ENCODE peak calls at places on chromosomes 3 and 15, in six cellular contexts. N is spleen; F is stimulated activated CD4-positive, alpha-beta T cell treated with anti-CD3 and anti-CD28 coated beads, Interleukin-1b, Interleukin-23, amount 100 ng/mL, for 4 hours; I is activated CD4-positive, CD25-positive, alpha-beta regulatory T cell treated with anti-CD3 and anti-CD28 coated beads, Interleukin-2, amount 50 U/mL, for 16 hours; C is aorta; R is dermis blood vessel endothelial cell. M is an unnamed sample.

GRCh38 chr3:44511238-44511567 is 33.7 kb upstream of the ZNF445 start:
- DNase-seq in N (no peak), F (no peak), I (no peak), C (no peak), R (peak), M (no peak)

GRCh38 chr3:87082806-87083440 is 92.0 kb upstream of the VGLL3 start:
- DNase-seq in N (no peak), F (no peak), I (no peak), C (no peak), R (peak), M (peak)

GRCh38 chr15:61318802-61319201 is 89.7 kb upstream of the RORA start:
- DNase-seq in N (no peak), F (no peak), I (no peak), C (no peak), R (no peak), M (no peak)

GRCh38 chr15:73851679-73852078 is 21.7 kb upstream of the TBC1D21 start:
- DNase-seq in N (no peak), F (peak), I (no peak), C (no peak), R (peak), M (peak)

GRCh38 chr3:194941956-194942483 is 256.3 kb downstream of the FAM43A start:
- DNase-seq in N (no peak), F (no peak), I (no peak), C (no peak), R (no peak), M (no peak)

GRCh38 chr3:99084156-99084555 is 182.7 kb upstream of the DCBLD2 start:
- DNase-seq in N (no peak), F (no peak), I (no peak), C (no peak), R (no peak), M (no peak)

GRCh38 chr3:56086355-56086754 is 381.9 kb downstream of the ERC2 start:
- DNase-seq in N (no peak), F (no peak), I (no peak), C (no peak), R (no peak), M (peak)

GRCh38 chr3:51982352-51982837 is 940 bp upstream of the ACY1 start:
- DNase-seq in N (no peak), F (no peak), I (no peak), C (no peak), R (peak), M (no peak)

GRCh38 chr3:138461246-138461645 is 26.8 kb downstream of the ESYT3 start:
- DNase-seq in N (no peak), F (no peak), I (no peak), C (peak), R (no peak), M (peak)

GRCh38 chr3:54374214-54374855 is 252.0 kb downstream of the CACNA2D3 start:
- DNase-seq in N (no peak), F (no peak), I (no peak), C (no peak), R (no peak), M (no peak)

GRCh38 chr15:90459368-90459767 is 70.4 kb upstream of the CRTC3 start:
- DNase-seq in N (no peak), F (no peak), I (no peak), C (no peak), R (peak), M (no peak)

GRCh38 chr15:81567924-81568323 is 193.9 kb upstream of the TMC3 start:
- DNase-seq in N (no peak), F (no peak), I (no peak), C (no peak), R (no peak), M (no peak)

GRCh38 chr3:143951351-143951971 is 20.2 kb upstream of the DIPK2A start:
- DNase-seq in N (no peak), F (peak), I (peak), C (no peak), R (peak), M (peak)

GRCh38 chr3:63450634-63451363 is 172.7 kb downstream of the SYNPR start:
- DNase-seq in N (no peak), F (no peak), I (no peak), C (no peak), R (no peak), M (no peak)

GRCh38 chr3:150917941-150918340 is 12.7 kb upstream of the MINDY4B start:
- DNase-seq in N (no peak), F (no peak), I (no peak), C (no peak), R (no peak), M (no peak)

GRCh38 chr3:9402410-9403228 is 5.2 kb downstream of the SETD5 start:
- DNase-seq in N (no peak), F (no peak), I (no peak), C (no peak), R (no peak), M (no peak)

GRCh38 chr15:31799711-31800321 is 230.5 kb upstream of the CHRNA7 start:
- DNase-seq in N (no peak), F (no peak), I (no peak), C (no peak), R (no peak), M (peak)

GRCh38 chr15:71323604-71324003 is 208.3 kb downstream of the THSD4 start:
- DNase-seq in N (no peak), F (no peak), I (no peak), C (no peak), R (no peak), M (no peak)

GRCh38 chr3:194555175-194556062 is 68.6 kb upstream of the ATP13A3 start:
- DNase-seq in N (no peak), F (no peak), I (no peak), C (no peak), R (peak), M (no peak)

GRCh38 chr3:522888-523287 is 326.3 kb downstream of the CHL1 start:
- DNase-seq in N (no peak), F (no peak), I (no peak), C (no peak), R (no peak), M (no peak)

GRCh38 chr15:101152914-101153313 is 98.9 kb downstream of the CHSY1 start:
- DNase-seq in N (no peak), F (no peak), I (no peak), C (no peak), R (no peak), M (no peak)

GRCh38 chr15:55823191-55823670 is 80.3 kb upstream of the PRTG start:
- DNase-seq in N (no peak), F (no peak), I (no peak), C (no peak), R (peak), M (peak)

GRCh38 chr15:98517051-98517450 is 131.3 kb upstream of the IGF1R start:
- DNase-seq in N (no peak), F (no peak), I (no peak), C (no peak), R (no peak), M (no peak)

GRCh38 chr3:157104521-157104920 is 55.4 kb downstream of the CCNL1 start:
- DNase-seq in N (no peak), F (no peak), I (no peak), C (no peak), R (no peak), M (peak)

GRCh38 chr3:49028298-49028672 is 913 bp downstream of the IMPDH2 start:
- DNase-seq in N (no peak), F (no peak), I (no peak), C (no peak), R (no peak), M (no peak)

GRCh38 chr3:44476181-44476599 is 1.3 kb downstream of the ZNF445 start:
- DNase-seq in N (no peak), F (no peak), I (no peak), C (no peak), R (peak), M (peak)

GRCh38 chr3:31505353-31506048 is 27.2 kb upstream of the STT3B start:
- DNase-seq in N (no peak), F (no peak), I (no peak), C (no peak), R (no peak), M (no peak)

GRCh38 chr3:37627951-37628620 is 233.6 kb upstream of the CTDSPL start:
- DNase-seq in N (no peak), F (no peak), I (no peak), C (no peak), R (no peak), M (no peak)

M was measured in AG20443.